ENCODE peak calls at places on chromosomes 6 and 20, in four cellular contexts. K, C, W and Y are unnamed samples.

GRCh38 chr20:37417857-37418501 is 72.0 kb downstream of the SRC start:
- DNase-seq in K (no peak), C (no peak), W (no peak), Y (peak; percentile 56)

GRCh38 chr20:6126846-6127245 is 4.0 kb upstream of the FERMT1 start:
- DNase-seq in K (no peak), C (no peak), W (no peak), Y (no peak)

GRCh38 chr6:120938876-120939231 is 395.4 kb downstream of the TBC1D32 start:
- DNase-seq in K (no peak), C (no peak), W (no peak), Y (no peak)

GRCh38 chr6:92790381-92790780 is 629.0 kb downstream of the EPHA7 start:
- DNase-seq in K (no peak), C (no peak), W (no peak), Y (no peak)

GRCh38 chr6:14121936-14122344 is 4.4 kb downstream of the CD83 start:
- DNase-seq in K (no peak), C (no peak), W (no peak), Y (no peak)

GRCh38 chr6:36368921-36369880 is 18.3 kb downstream of the ETV7 start:
- DNase-seq in K (no peak), C (peak; percentile 82), W (no peak), Y (peak; percentile 84)

GRCh38 chr6:102407886-102408741 is 1014.6 kb downstream of the GRIK2 start:
- DNase-seq in K (no peak), C (no peak), W (no peak), Y (no peak)

GRCh38 chr6:134564705-134565104 is 246.8 kb upstream of the SGK1 start:
- DNase-seq in K (no peak), C (no peak), W (no peak), Y (no peak)

GRCh38 chr20:63097336-63097831 is 90.6 kb upstream of the BHLHE23 start:
- DNase-seq in K (no peak), C (no peak), W (peak; percentile 17), Y (no peak)

GRCh38 chr6:106789436-106790145 is 160.2 kb downstream of the QRSL1 start:
- DNase-seq in K (no peak), C (no peak), W (no peak), Y (no peak)

GRCh38 chr6:5214570-5215052 is 46.1 kb downstream of the LYRM4 start:
- DNase-seq in K (no peak), C (peak; percentile 92), W (no peak), Y (peak; percentile 55)

GRCh38 chr6:26031151-26031594 is 56.1 kb upstream of the HFE start:
- DNase-seq in K (no peak), C (no peak), W (no peak), Y (no peak)

GRCh38 chr6:25659633-25660368 is 7.8 kb downstream of the SCGN start:
- DNase-seq in K (no peak), C (no peak), W (no peak), Y (no peak)

GRCh38 chr20:50569864-50570836 is 60.0 kb downstream of the PTPN1 start:
- DNase-seq in K (peak; percentile 20), C (peak; percentile 58), W (no peak), Y (peak; percentile 41)

GRCh38 chr20:58097943-58098342 is 130.5 kb downstream of the ANKRD60 start:
- DNase-seq in K (no peak), C (no peak), W (no peak), Y (no peak)

GRCh38 chr6:26017567-26017966 is 55.0 kb downstream of the TRIM38 start:
- DNase-seq in K (peak; percentile 66), C (peak; percentile 87), W (peak; percentile 76), Y (peak; percentile 80)

GRCh38 chr6:11315743-11316437 is 83.4 kb upstream of the NEDD9 start:
- DNase-seq in K (peak; percentile 50), C (peak; percentile 72), W (no peak), Y (peak; percentile 96)

GRCh38 chr6:163956571-163957407 is 542.3 kb downstream of the QKI start:
- DNase-seq in K (peak; percentile 22), C (peak; percentile 80), W (peak; percentile 72), Y (peak; percentile 64)

GRCh38 chr6:21132856-21133610 is 460.5 kb upstream of the SOX4 start:
- DNase-seq in K (no peak), C (peak; percentile 18), W (no peak), Y (no peak)

GRCh38 chr6:159758031-159759001 is 3.5 kb upstream of the ACAT2 start:
- DNase-seq in K (no peak), C (peak; percentile 21), W (no peak), Y (peak; percentile 28)

GRCh38 chr20:23667666-23668065 is 21.2 kb downstream of the CST4 start:
- DNase-seq in K (no peak), C (no peak), W (no peak), Y (no peak)

GRCh38 chr6:167748046-167748445 is 78.7 kb upstream of the AFDN start:
- DNase-seq in K (no peak), C (no peak), W (no peak), Y (no peak)

GRCh38 chr6:117491916-117492315 is 9.4 kb downstream of the DCBLD1 start:
- DNase-seq in K (no peak), C (peak; percentile 18), W (no peak), Y (peak; percentile 53)

GRCh38 chr6:54916858-54917257 is 70.3 kb downstream of the FAM83B start:
- DNase-seq in K (no peak), C (no peak), W (no peak), Y (no peak)

GRCh38 chr6:131958095-131958494 is 6.9 kb upstream of the CCN2 start:
- DNase-seq in K (no peak), C (no peak), W (no peak), Y (no peak)

GRCh38 chr6:131955876-131956275 is 4.7 kb upstream of the CCN2 start:
- DNase-seq in K (no peak), C (no peak), W (no peak), Y (no peak)

GRCh38 chr6:131963063-131963462 is 11.9 kb upstream of the CCN2 start:
- DNase-seq in K (no peak), C (no peak), W (no peak), Y (no peak)

GRCh38 chr6:131958551-131959470 is 7.6 kb upstream of the CCN2 start:
- DNase-seq in K (no peak), C (no peak), W (no peak), Y (no peak)

GRCh38 chr6:131960371-131961133 is 9.4 kb upstream of the CCN2 start:
- DNase-seq in K (no peak), C (peak; percentile 65), W (no peak), Y (peak; percentile 62)
- TF ChIP-seq CTCF in K (peak; percentile 49), C (peak; percentile 36), W (no peak), Y (peak; percentile 39)

GRCh38 chr6:147758305-147758704 is 249.8 kb downstream of the SAMD5 start:
- DNase-seq in K (no peak), C (no peak), W (no peak), Y (no peak)

GRCh38 chr6:147756000-147756399 is 247.5 kb downstream of the SAMD5 start:
- DNase-seq in K (no peak), C (no peak), W (no peak), Y (no peak)

GRCh38 chr6:147759088-147759487 is 250.6 kb downstream of the SAMD5 start:
- DNase-seq in K (no peak), C (peak; percentile 30), W (no peak), Y (no peak)
- H3K4me3 ChIP-seq in K (no peak overlapping the region), C (no peak overlapping the region), W (no peak overlapping the region), Y (no peak overlapping the region)

GRCh38 chr6:44201638-44202303 is 15.0 kb upstream of the MYMX start:
- DNase-seq in K (no peak), C (no peak), W (no peak), Y (no peak)
- TF ChIP-seq CTCF in K (no peak), C (no peak), W (no peak), Y (no peak)

GRCh38 chr6:63935732-63936131 is 300.1 kb downstream of the PHF3 start:
- DNase-seq in K (no peak), C (no peak), W (no peak), Y (no peak)
- H3K4me3 ChIP-seq in K (no peak overlapping the region), C (no peak overlapping the region), W (no peak overlapping the region), Y (no peak overlapping the region)